ENCODE peak calls at places on chromosomes 6 and 20, in five cellular contexts. C is GM12878, F is GM12892, H is K562, I is SK-N-SH. B is an unnamed sample.

GRCh38 chr6:57284056-57284455 is 33.4 kb upstream of the PRIM2 start:
- DNase-seq in C (no peak), F (no peak), H (no peak), I (no peak), B (no peak)

GRCh38 chr6:96152114-96152708 is 136.4 kb downstream of the FUT9 start:
- DNase-seq in C (no peak), F (no peak), H (no peak), I (peak; percentile 26), B (no peak)

GRCh38 chr6:13391537-13391936 is 63.2 kb upstream of the TBC1D7 start:
- DNase-seq in C (no peak), F (no peak), H (no peak), I (no peak), B (no peak)

GRCh38 chr6:83511901-83512681 is at the start of gene PRSS35:
- DNase-seq in C (no peak), F (no peak), H (peak; percentile 29), I (peak; percentile 77), B (no peak)

GRCh38 chr6:42523158-42523814 is 40.5 kb upstream of the UBR2 start:
- DNase-seq in C (no peak), F (no peak), H (no peak), I (no peak), B (no peak)

GRCh38 chr6:83976871-83977270 is 56.7 kb upstream of the MRAP2 start:
- DNase-seq in C (no peak), F (no peak), H (peak; percentile 24), I (no peak), B (no peak)

GRCh38 chr6:162538643-162539064 is 188.9 kb downstream of the PRKN start:
- DNase-seq in C (no peak), F (no peak), H (no peak), I (peak; percentile 80), B (no peak)

GRCh38 chr6:152078804-152079203 is 271.3 kb downstream of the ESR1 start:
- DNase-seq in C (no peak), F (no peak), H (no peak), I (no peak), B (no peak)

GRCh38 chr6:47787620-47788497 is 6.0 kb downstream of the OPN5 start:
- DNase-seq in C (no peak), F (peak; percentile 9), H (peak; percentile 80), I (peak; percentile 50), B (peak; percentile 27)

GRCh38 chr20:8424010-8424409 is 291.9 kb downstream of the PLCB1 start:
- DNase-seq in C (no peak), F (no peak), H (no peak), I (no peak), B (no peak)

GRCh38 chr6:113995632-113996031 is 24.7 kb upstream of the HDAC2 start:
- DNase-seq in C (no peak), F (no peak), H (no peak), I (peak; percentile 35), B (no peak)

GRCh38 chr6:166935353-166935752 is 21.0 kb downstream of the RNASET2 start:
- DNase-seq in C (no peak), F (no peak), H (no peak), I (peak; percentile 60), B (no peak)

GRCh38 chr6:125986956-125987617 is 747 bp downstream of the TRMT11 start:
- DNase-seq in C (peak; percentile 24), F (no peak), H (peak; percentile 20), I (peak; percentile 9), B (no peak)

GRCh38 chr6:133208183-133208755 is 32.9 kb upstream of the EYA4 start:
- DNase-seq in C (no peak), F (no peak), H (no peak), I (no peak), B (no peak)

GRCh38 chr20:33277471-33278441 is 5.3 kb upstream of the BPIFB1 start:
- DNase-seq in C (no peak), F (no peak), H (no peak), I (no peak), B (no peak)

GRCh38 chr6:14381225-14381887 is 263.8 kb downstream of the CD83 start:
- DNase-seq in C (no peak), F (no peak), H (no peak), I (no peak), B (no peak)

GRCh38 chr6:120996340-120996739 is 337.9 kb downstream of the TBC1D32 start:
- DNase-seq in C (no peak), F (no peak), H (no peak), I (no peak), B (no peak)

GRCh38 chr20:645318-646106 is 7.5 kb downstream of the SRXN1 start:
- DNase-seq in C (peak; percentile 25), F (peak; percentile 85), H (peak; percentile 60), I (peak; percentile 92), B (peak; percentile 88)

GRCh38 chr20:20367681-20368413 is at the start of gene INSM1:
- DNase-seq in C (no peak), F (no peak), H (no peak), I (peak; percentile 47), B (peak; percentile 42)

GRCh38 chr6:145668844-145669243 is 66.5 kb downstream of the EPM2A start:
- DNase-seq in C (no peak), F (no peak), H (no peak), I (no peak), B (no peak)

GRCh38 chr6:155349129-155349528 is 34.8 kb upstream of the TFB1M start:
- DNase-seq in C (no peak), F (no peak), H (no peak), I (no peak), B (no peak)

GRCh38 chr6:154932562-154933027 is 62.5 kb upstream of the TIAM2 start:
- DNase-seq in C (no peak), F (no peak), H (no peak), I (peak; percentile 38), B (no peak)

GRCh38 chr6:48419992-48420391 is 309.0 kb upstream of the PTCHD4 start:
- DNase-seq in C (no peak), F (no peak), H (no peak), I (no peak), B (no peak)

GRCh38 chr6:127868338-127868737 is 32.5 kb downstream of the THEMIS start:
- DNase-seq in C (no peak), F (no peak), H (no peak), I (no peak), B (no peak)

GRCh38 chr6:16547586-16547985 is 213.7 kb downstream of the ATXN1 start:
- DNase-seq in C (no peak), F (no peak), H (no peak), I (no peak), B (no peak)
- TF ChIP-seq TAF1 in C (no peak), F (no peak), H (no peak), I (no peak), B (no peak)

GRCh38 chr20:37560629-37561028 is 33.0 kb upstream of the BLCAP start:
- DNase-seq in C (no peak), F (no peak), H (no peak), I (no peak), B (no peak)
- TF ChIP-seq TAF1 in C (no peak), F (no peak), H (no peak), I (no peak), B (no peak)

GRCh38 chr20:62710886-62711702 is 2.5 kb downstream of the NTSR1 start:
- DNase-seq in C (no peak), F (no peak), H (peak; percentile 83), I (peak; percentile 61), B (no peak)

GRCh38 chr20:62710221-62710885 is 1.7 kb downstream of the NTSR1 start:
- DNase-seq in C (no peak), F (no peak), H (no peak), I (no peak), B (no peak)

GRCh38 chr20:62708591-62709536 is at the start of gene NTSR1:
- DNase-seq in C (no peak), F (no peak), H (peak; percentile 45), I (no peak), B (no peak)

GRCh38 chr20:62707981-62708521 is 585 bp upstream of the NTSR1 start:
- DNase-seq in C (no peak), F (peak; percentile 57), H (peak; percentile 43), I (peak; percentile 76), B (peak; percentile 71)

DNA sequence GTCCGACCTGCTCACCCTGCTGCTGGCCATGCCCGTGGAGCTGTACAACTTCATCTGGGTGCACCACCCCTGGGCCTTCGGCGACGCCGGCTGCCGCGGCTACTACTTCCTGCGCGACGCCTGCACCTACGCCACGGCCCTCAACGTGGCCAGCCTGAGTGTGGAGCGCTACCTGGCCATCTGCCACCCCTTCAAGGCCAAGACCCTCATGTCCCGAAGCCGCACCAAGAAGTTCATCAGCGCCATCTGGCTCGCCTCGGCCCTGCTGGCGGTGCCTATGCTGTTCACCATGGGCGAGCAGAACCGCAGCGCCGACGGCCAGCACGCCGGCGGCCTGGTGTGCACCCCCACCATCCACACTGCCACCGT is 885 bp downstream of the NTSR1 start:
- DNase-seq in C (no peak), F (no peak), H (no peak), I (no peak), B (no peak)
- TF ChIP-seq TAF1 in C (no peak), F (no peak), H (no peak), I (no peak), B (no peak)

DNA sequence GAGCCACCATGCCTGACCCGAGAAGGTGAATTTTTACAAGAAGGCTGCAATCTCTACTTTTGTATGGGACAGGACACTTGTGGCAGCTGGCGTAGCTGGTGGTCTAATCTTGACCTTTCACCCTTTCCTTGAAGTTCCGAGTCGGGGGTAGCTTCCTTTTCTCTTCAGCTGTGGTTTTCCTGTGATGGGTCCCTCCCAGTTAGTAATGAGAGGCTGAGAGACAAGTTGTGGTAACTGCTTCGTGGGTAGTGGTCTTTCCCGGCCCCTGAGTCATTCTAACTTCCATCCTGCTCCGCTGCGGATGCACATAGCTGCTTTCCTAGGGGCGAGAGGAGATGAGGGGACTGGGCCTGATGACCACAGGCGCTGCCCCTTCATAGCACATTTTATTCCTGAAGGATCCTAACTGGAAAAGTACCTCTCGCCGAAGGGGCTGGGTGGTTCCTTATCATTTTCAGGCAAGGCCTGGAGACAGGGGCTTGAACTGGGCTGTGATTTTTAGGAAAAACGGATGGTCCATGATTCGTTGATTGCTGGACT is 3.1 kb downstream of the SYNJ2 start:
- DNase-seq in C (no peak), F (no peak), H (peak; percentile 10), I (no peak), B (no peak)
- TF ChIP-seq TAF1 in C (no peak), F (no peak), H (no peak), I (no peak), B (no peak)

DNA sequence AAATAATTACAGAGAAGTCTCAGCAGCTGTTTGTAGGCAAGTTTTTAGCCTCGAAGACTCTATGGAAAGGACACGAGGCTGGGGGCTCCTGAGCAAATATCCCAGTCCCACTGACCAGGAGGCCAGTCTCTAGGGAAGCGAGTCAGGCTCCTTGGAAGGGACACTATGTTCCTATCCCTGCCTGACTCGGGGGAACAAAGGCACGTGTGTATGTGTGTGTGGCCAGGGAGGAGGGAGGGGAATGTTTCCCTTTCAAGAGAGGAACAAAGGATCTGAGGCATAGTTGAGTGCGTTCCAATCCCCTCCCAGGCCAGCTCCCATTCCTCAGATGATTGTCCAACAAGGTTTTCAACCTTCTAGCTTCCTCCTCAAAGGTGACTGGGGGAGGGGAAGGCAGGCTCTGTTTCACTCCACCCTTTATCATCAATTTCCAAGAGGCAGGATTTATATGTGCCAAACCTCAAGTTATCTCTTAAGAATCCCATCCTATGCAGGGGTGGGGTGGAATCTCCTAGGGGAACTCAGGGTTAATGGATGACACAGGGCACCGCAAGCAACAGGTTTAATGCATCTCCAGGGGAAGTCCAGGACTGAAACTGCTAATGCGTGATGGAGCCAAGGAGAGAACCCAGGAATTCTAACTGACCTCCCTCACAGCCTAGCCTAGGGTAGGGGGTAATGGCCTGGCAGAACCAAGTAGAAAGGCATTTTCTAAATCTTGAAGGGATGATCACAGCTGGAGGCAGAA is 9.9 kb downstream of the BCL2L1 start:
- DNase-seq in C (no peak), F (no peak), H (no peak), I (no peak), B (no peak)
- TF ChIP-seq TAF1 in C (no peak), F (no peak), H (no peak), I (no peak), B (no peak)

GRCh38 chr6:106540907-106541306 is 88.4 kb downstream of the RTN4IP1 start:
- DNase-seq in C (no peak), F (no peak), H (no peak), I (no peak), B (no peak)
- TF ChIP-seq TAF1 in C (no peak), F (no peak), H (no peak), I (no peak), B (no peak)

B was measured in GM12891.